ENCODE peak calls at places on chromosomes 12 and 14, in four cellular contexts. J, Y, X and O are unnamed samples.

GRCh38 chr12:72346331-72346944 is 74.3 kb downstream of the TRHDE start:
- DNase-seq in J (peak), Y (peak), X (peak), O (peak)

GRCh38 chr14:78530078-78530477 is 359.9 kb downstream of the NRXN3 start:
- DNase-seq in J (no peak), Y (peak), X (peak), O (peak)

GRCh38 chr14:23068792-23069412 is 11.6 kb upstream of the CDH24 start:
- DNase-seq in J (peak), Y (peak), X (peak), O (peak)

GRCh38 chr14:81385824-81386223 is 14.3 kb downstream of the STON2 start:
- DNase-seq in J (no peak), Y (no peak), X (no peak), O (no peak)

GRCh38 chr12:108691995-108692808 is 39.1 kb downstream of the CORO1C start:
- DNase-seq in J (no peak), Y (no peak), X (no peak), O (no peak)

GRCh38 chr12:21989819-21990412 is 48.7 kb upstream of the ABCC9 start:
- DNase-seq in J (peak), Y (no peak), X (no peak), O (no peak)

GRCh38 chr12:101931498-101932326 is 54.3 kb downstream of the DRAM1 start:
- DNase-seq in J (no peak), Y (no peak), X (no peak), O (no peak)

GRCh38 chr12:2058837-2059236 is 6.0 kb downstream of the CACNA1C start:
- DNase-seq in J (no peak), Y (no peak), X (no peak), O (no peak)

GRCh38 chr12:25100738-25101445 is 94.1 kb downstream of the DNAI7 start:
- DNase-seq in J (no peak), Y (no peak), X (no peak), O (no peak)

GRCh38 chr12:110774824-110775223 is 32.1 kb upstream of the PPP1CC start:
- DNase-seq in J (no peak), Y (no peak), X (no peak), O (no peak)

GRCh38 chr14:92503756-92504491 is 9.7 kb upstream of the RIN3 start:
- DNase-seq in J (peak), Y (no peak), X (no peak), O (no peak)

GRCh38 chr14:79369359-79370332 is 841.7 kb downstream of the DIO2 start:
- DNase-seq in J (no peak), Y (no peak), X (no peak), O (no peak)

GRCh38 chr14:90483551-90483950 is 86.7 kb downstream of the CALM1 start:
- DNase-seq in J (no peak), Y (no peak), X (no peak), O (no peak)

GRCh38 chr14:97977711-97978261 is 1180.6 kb downstream of the VRK1 start:
- DNase-seq in J (no peak), Y (peak), X (no peak), O (no peak)

GRCh38 chr14:104285483-104285790 is 147.1 kb downstream of the KIF26A start:
- DNase-seq in J (no peak), Y (no peak), X (no peak), O (no peak)

GRCh38 chr14:74018029-74018703 is 922 bp downstream of the ENTPD5 start:
- DNase-seq in J (peak), Y (no peak), X (no peak), O (peak)

GRCh38 chr12:113065126-113066007 is 8.8 kb downstream of the DTX1 start:
- DNase-seq in J (no peak), Y (peak), X (peak), O (peak)

GRCh38 chr12:87323369-87323768 is 705.8 kb downstream of the C12orf50 start:
- DNase-seq in J (no peak), Y (no peak), X (no peak), O (no peak)

GRCh38 chr14:35669782-35670181 is 135.8 kb downstream of the INSM2 start:
- DNase-seq in J (no peak), Y (no peak), X (no peak), O (no peak)

GRCh38 chr12:49296836-49297694 is 2.1 kb downstream of the PRPH start:
- DNase-seq in J (peak), Y (peak), X (peak), O (peak)

GRCh38 chr12:62659457-62660295 is 193.1 kb downstream of the MON2 start:
- DNase-seq in J (no peak), Y (no peak), X (no peak), O (no peak)

GRCh38 chr14:100106661-100107112 is 41.5 kb downstream of the EVL start:
- DNase-seq in J (no peak), Y (no peak), X (no peak), O (no peak)

GRCh38 chr14:100105357-100106169 is 40.3 kb downstream of the EVL start:
- DNase-seq in J (no peak), Y (no peak), X (no peak), O (no peak)

GRCh38 chr14:100107236-100107635 is 42.0 kb downstream of the EVL start:
- DNase-seq in J (no peak), Y (no peak), X (peak), O (no peak)

GRCh38 chr14:100104523-100105300 is 39.5 kb downstream of the EVL start:
- DNase-seq in J (no peak), Y (peak), X (no peak), O (no peak)

DNA sequence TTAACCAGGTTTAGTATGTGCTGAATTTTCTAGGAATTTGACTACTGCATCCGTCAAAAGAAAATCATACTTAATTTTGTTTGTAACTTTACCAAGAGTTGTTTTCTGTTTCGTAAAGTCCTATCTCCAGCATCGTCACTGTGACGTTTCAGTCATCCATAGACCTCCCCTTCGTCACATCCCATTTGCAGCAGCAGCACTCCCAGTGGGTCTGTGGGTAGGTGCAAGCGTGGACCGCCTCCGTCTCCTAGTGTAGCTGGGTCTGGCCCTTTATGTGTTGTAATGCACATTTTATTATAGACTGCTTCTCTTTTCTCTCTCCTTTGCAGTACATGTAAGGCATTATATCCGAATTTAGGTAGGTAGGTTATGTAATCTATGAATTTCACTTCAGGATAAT is 41.0 kb downstream of the EVL start:
- DNase-seq in J (no peak), Y (no peak), X (no peak), O (no peak)
- TF ChIP-seq ELF4 in J (no peak), Y (no peak), X (no peak), O (no peak)

GRCh38 chr14:20658246-20658645 is 16.8 kb upstream of the OR6S1 start:
- DNase-seq in J (no peak), Y (no peak), X (no peak), O (no peak)

GRCh38 chr14:20655851-20656250 is 14.4 kb upstream of the OR6S1 start:
- DNase-seq in J (no peak), Y (no peak), X (no peak), O (no peak)

GRCh38 chr14:20656274-20656673 is 14.8 kb upstream of the OR6S1 start:
- DNase-seq in J (no peak), Y (no peak), X (no peak), O (no peak)

GRCh38 chr14:20659813-20660395 is 18.4 kb upstream of the OR6S1 start:
- DNase-seq in J (no peak), Y (peak), X (no peak), O (no peak)

DNA sequence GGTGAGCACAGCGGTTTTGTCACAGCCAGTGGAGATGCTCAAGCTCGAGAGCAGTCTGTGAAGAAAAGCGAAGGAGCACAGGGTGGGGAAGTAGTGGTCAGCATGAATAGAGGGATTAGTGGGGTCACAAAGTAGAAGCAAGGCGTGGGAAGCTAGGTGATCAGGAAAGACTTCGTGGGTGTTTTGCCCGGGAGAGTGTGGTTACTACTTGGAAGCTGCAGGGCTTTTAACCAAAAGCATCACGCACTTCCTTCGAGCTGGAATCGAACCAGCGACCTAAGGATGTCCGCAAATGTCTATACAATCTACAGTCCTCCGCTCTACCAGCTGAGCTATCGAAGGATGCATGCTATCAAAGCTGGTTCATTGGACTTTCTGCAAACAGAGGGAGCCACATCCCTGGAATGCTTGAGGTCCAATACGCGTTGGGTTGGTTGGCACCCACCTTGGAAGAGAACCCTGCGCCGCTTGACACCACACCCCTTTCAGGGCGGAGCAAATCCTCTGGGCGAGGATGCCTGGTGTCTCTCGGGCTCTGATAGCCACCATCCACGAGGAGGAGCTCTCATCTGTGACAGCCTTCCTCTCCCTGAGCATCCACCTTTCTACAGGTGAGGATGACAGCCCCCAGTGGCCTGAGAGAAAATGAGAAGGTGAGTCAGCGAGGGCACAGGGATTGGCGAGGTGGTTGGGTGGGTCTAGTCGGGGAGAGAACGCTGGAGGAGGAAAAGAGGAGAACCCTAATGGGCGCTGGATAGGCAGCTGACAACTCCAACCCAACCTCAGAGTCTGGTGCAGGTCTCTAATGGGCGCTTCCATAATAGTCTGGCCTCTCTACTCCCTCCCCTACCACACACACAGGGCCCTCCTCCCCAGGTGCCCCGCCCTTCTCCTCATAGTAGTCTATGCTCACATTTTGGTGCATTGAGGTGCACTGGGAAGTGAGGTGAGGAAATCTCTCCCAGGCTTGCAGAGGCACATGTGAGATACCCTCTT is 16.0 kb upstream of the OR6S1 start:
- DNase-seq in J (peak), Y (peak), X (peak), O (peak)
- TF ChIP-seq ELF4 in J (no peak), Y (no peak), X (no peak), O (no peak)

GRCh38 chr12:68237523-68238070 is 12.0 kb upstream of the IL26 start:
- DNase-seq in J (no peak), Y (no peak), X (no peak), O (no peak)

GRCh38 chr12:68239309-68239708 is 13.7 kb upstream of the IL26 start:
- DNase-seq in J (no peak), Y (no peak), X (no peak), O (no peak)

GRCh38 chr12:68240079-68240478 is 13.3 kb downstream of the IL22 start:
- DNase-seq in J (no peak), Y (no peak), X (peak), O (no peak)

GRCh38 chr12:68242777-68243176 is 10.6 kb downstream of the IL22 start:
- DNase-seq in J (no peak), Y (no peak), X (no peak), O (no peak)

GRCh38 chr12:68240975-68241374 is 12.4 kb downstream of the IL22 start:
- DNase-seq in J (no peak), Y (no peak), X (no peak), O (no peak)
- TF ChIP-seq ELF4 in J (no peak), Y (no peak), X (no peak), O (no peak)

GRCh38 chr14:105899071-105899641 is 372.8 kb downstream of the TMEM121 start:
- DNase-seq in J (no peak), Y (peak), X (peak), O (no peak)
- TF ChIP-seq ELF4 in J (no peak), Y (no peak), X (no peak), O (no peak)

GRCh38 chr12:132414634-132415340 is 75.2 kb upstream of the FBRSL1 start:
- DNase-seq in J (peak), Y (peak), X (peak), O (peak)
- TF ChIP-seq ELF4 in J (no peak), Y (no peak), X (no peak), O (no peak)

GRCh38 chr12:41604830-41605229 is 416.7 kb downstream of the PDZRN4 start:
- DNase-seq in J (no peak), Y (no peak), X (no peak), O (no peak)
- TF ChIP-seq ELF4 in J (no peak), Y (no peak), X (no peak), O (no peak)

DNA sequence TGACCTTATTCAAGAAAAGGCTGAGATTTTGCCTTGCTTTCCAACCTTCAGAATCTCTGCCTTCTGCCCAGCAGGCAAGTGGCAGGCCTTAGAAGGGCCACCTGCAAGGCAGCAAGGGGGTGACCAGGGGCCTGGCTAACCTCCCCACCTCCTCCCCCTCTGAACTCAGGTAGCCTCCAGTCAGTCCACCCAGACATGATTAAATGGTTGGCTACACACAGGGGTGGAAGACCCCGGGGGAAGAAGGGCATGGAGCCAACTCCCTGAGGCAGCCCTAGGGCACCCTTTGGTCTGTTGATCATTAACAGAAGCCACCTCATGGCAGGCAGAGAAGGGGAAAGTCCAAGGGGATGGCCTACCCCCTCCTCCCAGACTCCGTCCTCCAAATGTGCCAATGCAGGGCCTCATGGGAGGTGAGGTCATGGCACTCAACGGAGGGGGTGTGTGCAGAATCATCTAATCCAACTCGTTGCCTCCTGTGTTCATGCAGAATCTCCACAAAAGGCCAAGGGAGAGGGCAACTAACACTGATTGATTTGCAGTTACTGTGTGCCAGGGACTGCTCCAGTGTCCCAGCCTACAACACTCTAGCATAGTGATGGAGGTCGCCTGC is 8.5 kb downstream of the ZFP36L1 start:
- DNase-seq in J (peak), Y (no peak), X (no peak), O (no peak)
- TF ChIP-seq ELF4 in J (no peak), Y (no peak), X (no peak), O (no peak)

GRCh38 chr14:63725786-63726185 is 2.1 kb downstream of the SGPP1 start:
- DNase-seq in J (no peak), Y (no peak), X (no peak), O (no peak)

GRCh38 chr14:63730659-63731058 is 2.8 kb upstream of the SGPP1 start:
- DNase-seq in J (no peak), Y (no peak), X (no peak), O (no peak)

GRCh38 chr14:63727736-63728728 is at the start of gene SGPP1:
- DNase-seq in J (peak), Y (peak), X (peak), O (peak)

GRCh38 chr14:63726499-63726898 is 1.4 kb downstream of the SGPP1 start:
- DNase-seq in J (peak), Y (no peak), X (no peak), O (no peak)

DNA sequence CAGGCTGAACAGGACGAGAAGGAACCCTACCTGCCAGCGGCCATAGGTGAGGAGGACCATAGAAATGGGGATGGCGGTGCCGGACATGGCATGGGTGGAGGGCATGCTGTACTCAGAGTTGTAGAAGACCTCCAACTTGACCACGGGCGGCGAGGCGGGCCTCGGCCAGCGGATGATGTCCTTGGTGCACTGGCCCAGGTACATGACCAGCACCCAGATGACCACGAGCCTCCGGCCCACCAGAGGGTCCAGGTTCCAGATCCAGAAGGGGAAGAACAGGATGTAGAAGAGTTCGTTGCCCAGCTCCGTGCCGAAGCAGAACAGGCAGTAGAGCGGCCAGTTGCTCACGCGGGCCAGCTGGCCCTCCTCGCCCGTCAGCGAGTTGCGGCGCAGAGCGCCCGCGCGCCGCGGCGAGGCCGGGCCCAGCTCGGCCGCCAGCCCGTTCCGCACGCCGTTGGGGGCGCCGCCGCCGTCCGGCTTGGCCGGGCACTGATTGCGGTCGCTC is 582 bp downstream of the SGPP1 start:
- DNase-seq in J (no peak), Y (no peak), X (peak), O (peak)
- TF ChIP-seq ELF4 in J (no peak), Y (no peak), X (no peak), O (no peak)

DNA sequence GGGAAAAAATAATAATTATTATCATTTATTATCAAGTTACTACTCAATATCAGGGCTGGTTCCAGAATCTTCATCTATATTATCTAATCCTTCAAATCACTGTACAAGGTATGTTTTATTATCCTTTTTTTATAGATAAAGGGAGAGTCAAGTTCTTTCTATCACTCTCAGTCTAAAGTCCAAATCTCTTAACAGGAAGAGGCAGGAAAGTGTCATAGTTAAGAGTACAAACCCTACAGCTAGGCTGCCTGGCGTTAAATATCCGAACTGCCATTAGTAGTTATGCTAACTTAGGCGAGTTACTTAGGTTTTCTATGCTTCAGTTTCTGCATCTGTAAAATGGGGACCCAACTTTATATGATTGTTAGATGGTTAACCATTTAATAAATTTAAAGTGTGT is 99.4 kb upstream of the CCDC91 start:
- DNase-seq in J (no peak), Y (no peak), X (no peak), O (no peak)
- TF ChIP-seq ELF4 in J (no peak), Y (no peak), X (no peak), O (no peak)